ENCODE peak calls at places on chromosomes 13 and 19, in four cellular contexts. One of them, this sample, is unnamed. For H3K9me3, the result is how much of the 10 kb centered on the place peaks cover.

GRCh38 chr13:113029487-113030258 is 60.7 kb downstream of the MCF2L start:
- ATAC-seq in HepG2: peak
- ATAC-seq in upper lobe of left lung: no peak
- ATAC-seq in K562: peak
- ATAC-seq in this sample: no peak

GRCh38 chr13:30276178-30276577 is 31.2 kb downstream of the KATNAL1 start:
- ATAC-seq in HepG2: no peak
- ATAC-seq in upper lobe of left lung: no peak
- ATAC-seq in K562: no peak
- ATAC-seq in this sample: no peak

GRCh38 chr13:19845758-19846157 is 17.7 kb downstream of the ZMYM5 start:
- ATAC-seq in HepG2: peak
- ATAC-seq in upper lobe of left lung: no peak
- ATAC-seq in K562: peak
- ATAC-seq in this sample: peak

GRCh38 chr19:41335467-41335866 is 18.3 kb downstream of the TGFB1 start:
- ATAC-seq in HepG2: no peak
- ATAC-seq in upper lobe of left lung: peak
- ATAC-seq in K562: no peak
- ATAC-seq in this sample: no peak

GRCh38 chr19:57803594-57804325 is 11.0 kb downstream of the ZNF552 start:
- ATAC-seq in HepG2: peak
- ATAC-seq in upper lobe of left lung: peak
- ATAC-seq in K562: no peak
- ATAC-seq in this sample: no peak

GRCh38 chr19:23527797-23528196 is 132.5 kb upstream of the ZNF91 start:
- ATAC-seq in HepG2: no peak
- ATAC-seq in upper lobe of left lung: no peak
- ATAC-seq in K562: no peak
- ATAC-seq in this sample: no peak

GRCh38 chr19:40225440-40226305 is 816 bp downstream of the CCNP start:
- ATAC-seq in HepG2: peak
- ATAC-seq in upper lobe of left lung: no peak
- ATAC-seq in K562: no peak
- ATAC-seq in this sample: no peak

GRCh38 chr19:16470911-16471811 is 609 bp downstream of the EPS15L1 start:
- ATAC-seq in HepG2: peak
- ATAC-seq in upper lobe of left lung: no peak
- ATAC-seq in K562: peak
- ATAC-seq in this sample: peak

GRCh38 chr19:50330365-50331078 is 1.3 kb upstream of the KCNC3 start:
- ATAC-seq in HepG2: peak
- ATAC-seq in upper lobe of left lung: peak
- ATAC-seq in K562: peak
- ATAC-seq in this sample: peak

GRCh38 chr19:52492201-52492960 is 35.1 kb upstream of the ZNF808 start:
- ATAC-seq in HepG2: no peak
- ATAC-seq in upper lobe of left lung: no peak
- ATAC-seq in K562: no peak
- ATAC-seq in this sample: no peak

GRCh38 chr13:36030670-36031331 is 100.4 kb downstream of the DCLK1 start:
- ATAC-seq in HepG2: no peak
- ATAC-seq in upper lobe of left lung: no peak
- ATAC-seq in K562: no peak
- ATAC-seq in this sample: peak

GRCh38 chr13:36789061-36789460 is 30.0 kb upstream of the RFXAP start:
- ATAC-seq in HepG2: no peak
- ATAC-seq in upper lobe of left lung: no peak
- ATAC-seq in K562: peak
- ATAC-seq in this sample: no peak

GRCh38 chr19:6018786-6019185 is 40.8 kb upstream of the RANBP3 start:
- ATAC-seq in HepG2: peak
- ATAC-seq in upper lobe of left lung: no peak
- ATAC-seq in K562: peak
- ATAC-seq in this sample: no peak

GRCh38 chr19:41307954-41308449 is 2.0 kb upstream of the CCDC97 start:
- ATAC-seq in HepG2: no peak
- ATAC-seq in upper lobe of left lung: no peak
- ATAC-seq in K562: peak
- ATAC-seq in this sample: no peak

GRCh38 chr19:48123907-48124675 is 13.5 kb upstream of the PLA2G4C start:
- ATAC-seq in HepG2: no peak
- ATAC-seq in upper lobe of left lung: no peak
- ATAC-seq in K562: no peak
- ATAC-seq in this sample: no peak

GRCh38 chr19:49126575-49126974 is 7.2 kb downstream of the PPFIA3 start:
- ATAC-seq in HepG2: no peak
- ATAC-seq in upper lobe of left lung: no peak
- ATAC-seq in K562: no peak
- ATAC-seq in this sample: no peak

GRCh38 chr13:51339354-51339753 is at the start of gene SERPINE3:
- ATAC-seq in HepG2: no peak
- ATAC-seq in upper lobe of left lung: no peak
- ATAC-seq in K562: no peak
- ATAC-seq in this sample: no peak

GRCh38 chr13:112700291-112701060 is 10.6 kb downstream of the ATP11A start:
- ATAC-seq in HepG2: peak
- ATAC-seq in upper lobe of left lung: peak
- ATAC-seq in K562: peak
- ATAC-seq in this sample: no peak

GRCh38 chr13:71759506-71760225 is 107.3 kb downstream of the DACH1 start:
- ATAC-seq in HepG2: no peak
- ATAC-seq in upper lobe of left lung: no peak
- ATAC-seq in K562: no peak
- ATAC-seq in this sample: no peak

GRCh38 chr13:103195762-103196161 is 129.5 kb upstream of the SLC10A2 start:
- ATAC-seq in HepG2: no peak
- ATAC-seq in upper lobe of left lung: no peak
- ATAC-seq in K562: no peak
- ATAC-seq in this sample: no peak

GRCh38 chr19:507286-508203 is at the start of gene TPGS1:
- ATAC-seq in HepG2: peak
- ATAC-seq in upper lobe of left lung: peak
- ATAC-seq in K562: peak
- ATAC-seq in this sample: peak
- TF ChIP-seq EP300 in HepG2: no peak
- TF ChIP-seq EP300 in upper lobe of left lung: no peak
- TF ChIP-seq EP300 in K562: peak
- TF ChIP-seq EP300 in this sample: no peak

DNA sequence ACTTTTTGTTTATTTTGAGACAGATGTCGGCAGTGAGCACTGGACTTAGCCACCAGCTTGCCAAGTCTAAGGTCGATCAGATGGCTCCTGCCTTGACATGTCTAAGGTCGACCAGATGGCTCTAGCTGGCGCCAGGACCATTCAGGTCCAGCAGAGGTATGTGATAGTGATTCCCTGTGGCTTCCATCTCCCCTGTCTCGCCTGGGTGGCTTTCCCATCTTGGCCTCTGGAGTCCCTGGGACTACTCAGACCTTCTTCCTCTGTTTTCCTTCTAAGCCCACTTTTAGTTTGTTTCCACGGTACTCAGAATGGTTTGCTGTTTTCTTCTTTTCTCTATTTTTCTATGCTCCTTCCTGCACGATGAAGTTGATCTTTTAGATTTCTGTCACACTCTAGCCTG is 1435.7 kb downstream of the UQCRFS1 start:
- ATAC-seq in HepG2: no peak
- ATAC-seq in upper lobe of left lung: no peak
- ATAC-seq in K562: no peak
- ATAC-seq in this sample: no peak
- H3K9me3 ChIP-seq in HepG2: under half
- H3K9me3 ChIP-seq in upper lobe of left lung: under half
- H3K9me3 ChIP-seq in K562: under half
- H3K9me3 ChIP-seq in this sample: under half

DNA sequence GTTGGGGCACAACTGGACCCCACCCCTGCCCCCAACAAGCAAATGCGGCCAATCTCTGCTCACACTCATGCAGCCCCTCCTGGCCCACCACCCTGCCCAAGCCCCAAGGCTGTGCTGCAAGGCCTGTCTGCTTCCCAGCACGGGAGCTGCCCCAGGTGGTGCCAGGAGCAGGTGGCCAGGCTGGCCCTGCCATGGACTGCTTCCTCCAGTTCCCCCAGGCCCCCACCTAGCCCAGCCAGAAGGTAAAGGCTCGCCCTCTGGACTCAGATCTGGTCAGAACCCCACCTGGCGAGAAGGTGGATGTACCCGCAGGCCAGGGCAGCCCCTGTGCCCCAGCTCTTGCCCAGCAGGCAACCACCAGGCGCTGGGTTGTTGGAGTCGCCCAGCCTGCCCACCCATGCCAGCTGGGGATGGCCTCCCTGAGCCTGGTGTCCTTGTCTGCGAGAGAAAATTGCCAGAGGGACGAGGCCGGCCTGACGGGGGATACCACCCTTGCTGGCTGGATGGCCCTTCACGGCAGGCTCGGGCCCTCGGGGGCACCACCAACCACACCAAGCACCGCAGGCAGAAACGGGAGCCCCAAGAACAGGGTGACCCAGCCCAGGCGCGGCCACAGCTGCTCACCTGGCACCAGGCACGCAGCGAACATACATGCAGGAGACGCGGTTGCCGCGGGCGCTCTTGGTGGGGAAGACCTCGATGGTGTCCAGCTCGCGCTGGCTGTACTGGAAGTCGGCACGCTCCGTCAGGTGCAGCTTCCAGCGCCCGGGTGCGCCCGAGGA is 4.5 kb downstream of the ABHD17A start:
- ATAC-seq in HepG2: no peak
- ATAC-seq in upper lobe of left lung: no peak
- ATAC-seq in K562: no peak
- ATAC-seq in this sample: no peak
- TF ChIP-seq EP300 in HepG2: no peak
- TF ChIP-seq EP300 in upper lobe of left lung: no peak
- TF ChIP-seq EP300 in K562: no peak
- TF ChIP-seq EP300 in this sample: no peak

GRCh38 chr19:33876619-33877018 is 79.9 kb downstream of the KCTD15 start:
- ATAC-seq in HepG2: no peak
- ATAC-seq in upper lobe of left lung: no peak
- ATAC-seq in K562: no peak
- ATAC-seq in this sample: no peak
- H3K9me3 ChIP-seq in HepG2: under half
- H3K9me3 ChIP-seq in upper lobe of left lung: under half
- H3K9me3 ChIP-seq in K562: under half
- H3K9me3 ChIP-seq in this sample: under half

DNA sequence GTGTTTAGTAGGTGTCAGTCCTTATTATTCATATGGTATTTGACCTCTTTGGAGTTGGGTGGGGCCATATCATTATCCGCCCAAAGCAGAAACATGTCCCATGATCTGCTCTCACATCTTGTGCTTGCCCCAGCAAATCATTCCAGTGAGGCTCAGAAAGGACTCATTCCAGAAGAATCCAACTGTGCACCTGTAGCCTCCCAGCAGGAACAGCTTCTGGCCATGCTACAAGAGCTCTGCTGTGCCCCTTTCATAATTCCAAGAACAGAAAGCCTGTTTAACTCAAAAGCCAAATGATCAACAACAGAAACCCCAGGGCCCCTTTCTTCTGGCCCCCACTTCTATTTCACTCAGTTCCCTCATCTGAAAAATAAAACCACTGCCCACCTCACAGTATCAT is 673.1 kb downstream of the DIAPH3 start:
- ATAC-seq in HepG2: no peak
- ATAC-seq in upper lobe of left lung: no peak
- ATAC-seq in K562: no peak
- ATAC-seq in this sample: no peak
- TF ChIP-seq EP300 in HepG2: no peak
- TF ChIP-seq EP300 in upper lobe of left lung: no peak
- TF ChIP-seq EP300 in K562: no peak
- TF ChIP-seq EP300 in this sample: no peak

GRCh38 chr13:41150058-41150457 is 17.5 kb upstream of the KBTBD6 start:
- ATAC-seq in HepG2: no peak
- ATAC-seq in upper lobe of left lung: no peak
- ATAC-seq in K562: no peak
- ATAC-seq in this sample: no peak
- H3K9me3 ChIP-seq in HepG2: half or more
- H3K9me3 ChIP-seq in upper lobe of left lung: under half
- H3K9me3 ChIP-seq in K562: under half
- H3K9me3 ChIP-seq in this sample: under half